ENCODE peak calls at places on chromosomes 11 and 22, in ten cellular contexts. Q is tibial artery, Y is natural killer cell, E is endothelial cell, X is astrocyte of the spinal cord, B is fibroblast of mammary gland, G is endodermal cell, D is A549, K is stomach, U is heart right ventricle. L is an unnamed sample.

GRCh38 chr22:19004471-19004870 is 68.4 kb upstream of the PRODH start:
- DNase-seq in Q (no peak), B (no peak), E (no peak), G (no peak), U (no peak), Y (no peak), X (no peak), D (no peak), K (no peak), L (no peak)

GRCh38 chr22:42519544-42520237 is at the start of gene RRP7A:
- DNase-seq in K (peak; percentile 85), D (peak; percentile 67), B (peak; percentile 62), G (peak; percentile 91), E (peak; percentile 83), U (peak; percentile 88), Q (peak; percentile 69), Y (peak; percentile 82), X (peak; percentile 71), L (peak; percentile 61)

GRCh38 chr11:2529173-2529572 is 84.4 kb downstream of the KCNQ1 start:
- DNase-seq in X (no peak), B (no peak), Y (no peak), K (no peak), E (no peak), Q (no peak), G (no peak), U (no peak), D (no peak), L (no peak)

GRCh38 chr11:12472401-12473065 is 95.2 kb downstream of the PARVA start:
- DNase-seq in G (no peak), X (no peak), Q (no peak), B (no peak), U (no peak), E (no peak), K (no peak), Y (no peak), D (no peak), L (no peak)

GRCh38 chr22:38316340-38317236 is 645 bp downstream of the CSNK1E start:
- DNase-seq in U (peak; percentile 76), K (peak; percentile 66), E (peak; percentile 46), Y (peak; percentile 64), X (peak; percentile 66), D (no peak), G (peak; percentile 74), B (peak; percentile 56), Q (peak; percentile 74), L (no peak)

GRCh38 chr11:113690619-113691569 is 15.2 kb downstream of the TMPRSS5 start:
- DNase-seq in K (peak; percentile 75), X (peak; percentile 73), G (peak; percentile 89), U (no peak), E (peak; percentile 51), D (peak; percentile 70), B (peak; percentile 64), Q (no peak), Y (no peak), L (no peak)

GRCh38 chr11:64549969-64550368 is 41.1 kb upstream of the SLC22A12 start:
- DNase-seq in Q (no peak), U (no peak), D (no peak), G (no peak), X (no peak), Y (no peak), B (no peak), K (no peak), E (no peak), L (no peak)

GRCh38 chr11:64136767-64137166 is 29.1 kb downstream of the MACROD1 start:
- DNase-seq in D (no peak), G (no peak), K (no peak), B (no peak), E (no peak), Q (no peak), Y (no peak), U (no peak), X (no peak), L (no peak)

GRCh38 chr11:9573775-9574555 is 495 bp downstream of the WEE1 start:
- DNase-seq in G (no peak), D (peak; percentile 32), X (no peak), B (no peak), E (peak; percentile 49), Y (peak; percentile 27), U (peak; percentile 31), Q (peak; percentile 27), K (peak; percentile 31), L (no peak)

GRCh38 chr11:90845126-90845525 is 622.3 kb upstream of the CHORDC1 start:
- DNase-seq in G (no peak), Q (no peak), B (no peak), D (no peak), U (no peak), K (no peak), E (no peak), Y (no peak), X (no peak), L (no peak)

GRCh38 chr11:115919341-115920086 is 415.3 kb upstream of the CADM1 start:
- DNase-seq in E (no peak), Q (no peak), G (no peak), B (no peak), U (no peak), X (peak; percentile 15), D (peak; percentile 6), Y (no peak), K (no peak), L (no peak)

GRCh38 chr22:20507253-20508066 is at the start of gene MED15:
- DNase-seq in G (peak; percentile 97), D (peak; percentile 64), U (peak; percentile 91), Y (peak; percentile 80), K (peak; percentile 91), X (peak; percentile 86), E (peak; percentile 86), B (peak; percentile 91), Q (peak; percentile 91), L (peak; percentile 72)

GRCh38 chr22:50528682-50529415 is 963 bp downstream of the TYMP start:
- DNase-seq in G (no peak), K (no peak), X (no peak), U (no peak), E (no peak), Q (no peak), D (no peak), Y (no peak), B (no peak), L (no peak)

GRCh38 chr22:39527481-39527961 is 5.0 kb downstream of the RPS19BP1 start:
- DNase-seq in U (no peak), X (no peak), Y (no peak), E (no peak), Q (no peak), B (no peak), K (peak; percentile 59), D (no peak), G (no peak), L (no peak)

GRCh38 chr11:128179049-128179448 is 408.3 kb downstream of the ETS1 start:
- DNase-seq in Y (no peak), G (no peak), X (peak; percentile 48), B (peak; percentile 51), K (no peak), E (no peak), Q (no peak), D (no peak), U (no peak), L (no peak)

GRCh38 chr11:128179512-128179911 is 407.8 kb downstream of the ETS1 start:
- DNase-seq in K (no peak), G (no peak), E (no peak), B (no peak), D (no peak), X (no peak), Y (no peak), Q (no peak), U (no peak), L (no peak)

GRCh38 chr11:128172046-128172878 is 415.1 kb downstream of the ETS1 start:
- DNase-seq in X (peak; percentile 87), U (peak; percentile 73), B (peak; percentile 92), K (peak; percentile 85), Y (peak; percentile 81), Q (peak; percentile 86), D (peak; percentile 65), E (peak; percentile 83), G (peak; percentile 92), L (peak; percentile 95)

GRCh38 chr11:128171496-128171895 is 415.9 kb downstream of the ETS1 start:
- DNase-seq in K (no peak), U (no peak), X (peak; percentile 29), B (peak; percentile 23), Q (no peak), G (no peak), Y (no peak), D (no peak), E (no peak), L (no peak)

GRCh38 chr11:128174465-128175101 is 412.8 kb downstream of the ETS1 start:
- DNase-seq in Y (no peak), B (peak; percentile 43), E (peak; percentile 22), U (no peak), Q (no peak), K (no peak), D (no peak), G (peak; percentile 73), X (peak; percentile 60), L (no peak)
- TF ChIP-seq CTCF in Y (no peak), B (no peak), E (no peak), U (no peak), Q (no peak), K (no peak), D (no peak), G (no peak), X (no peak), L (no peak)

GRCh38 chr11:16881074-16881709 is 133.0 kb downstream of the PLEKHA7 start:
- DNase-seq in E (no peak), U (peak; percentile 58), D (no peak), B (peak; percentile 69), G (peak; percentile 83), K (peak; percentile 76), Q (peak; percentile 29), X (peak; percentile 72), Y (no peak), L (no peak)
- TF ChIP-seq CTCF in E (no peak), U (peak; percentile 42), D (no peak), B (peak; percentile 45), G (peak; percentile 68), K (no peak), Q (peak; percentile 20), X (peak; percentile 44), Y (no peak), L (no peak)

GRCh38 chr11:68643576-68643975 is 40.8 kb upstream of the GAL start:
- DNase-seq in U (no peak), K (no peak), D (no peak), B (peak; percentile 9), Y (no peak), G (no peak), X (peak; percentile 62), Q (no peak), E (no peak), L (no peak)
- TF ChIP-seq CTCF in U (no peak), K (no peak), D (peak; percentile 43), B (no peak), Y (no peak), G (no peak), X (peak; percentile 33), Q (no peak), E (no peak), L (no peak)

DNA sequence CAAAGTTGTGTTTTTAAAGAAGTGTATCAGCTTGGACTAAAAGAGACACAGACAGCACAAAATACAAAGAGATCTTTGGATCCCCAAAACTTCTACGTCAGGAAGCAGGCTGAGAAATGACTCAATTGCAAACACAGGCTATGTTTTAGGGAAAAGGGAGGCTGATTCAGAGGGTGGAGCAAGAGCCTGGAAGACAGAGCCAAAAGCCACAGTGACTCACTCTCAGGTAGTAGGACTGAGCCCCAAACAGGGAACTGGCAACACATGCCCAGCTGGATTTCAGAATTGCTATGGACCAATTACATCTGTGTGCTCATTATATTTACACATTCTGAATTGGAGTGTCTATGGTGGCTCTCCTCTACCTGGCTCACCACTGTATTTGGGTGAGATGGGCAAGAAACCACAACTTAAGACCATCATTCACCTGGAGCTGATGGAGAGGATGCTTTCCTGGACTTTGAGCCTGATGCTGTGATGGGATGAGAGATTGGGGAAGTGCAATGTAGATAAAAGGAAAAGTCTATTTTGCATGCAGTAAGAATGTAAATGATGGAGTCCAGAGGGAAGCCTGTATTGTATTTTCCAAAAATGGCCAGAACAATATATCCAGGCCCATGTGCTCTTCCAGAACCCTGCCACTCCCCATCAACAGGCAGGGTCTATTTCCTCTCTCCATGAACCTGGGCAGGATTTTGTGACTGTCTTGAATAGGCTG is 20.8 kb upstream of the LINC01488 start:
- DNase-seq in G (no peak), U (no peak), K (no peak), E (no peak), B (peak; percentile 97), Q (no peak), X (peak; percentile 85), D (no peak), Y (no peak), L (no peak)
- TF ChIP-seq CTCF in G (no peak), U (no peak), K (no peak), E (no peak), B (no peak), Q (no peak), X (no peak), D (no peak), Y (no peak), L (no peak)

L was measured in omental fat pad.